ENCODE peak calls at places on chromosome 13, in five cellular contexts. One of them, this sample, is unnamed.

GRCh38 chr13:76889254-76889653 is 3.0 kb upstream of the KCTD12 start:
- DNase-seq in neural progenitor cell: no peak
- DNase-seq in type B pancreatic cell: no peak
- DNase-seq in ovary: no peak
- DNase-seq in amniotic stem cell: no peak
- DNase-seq in this sample: no peak

GRCh38 chr13:39870197-39870746 is 214.8 kb downstream of the COG6 start:
- DNase-seq in neural progenitor cell: no peak
- DNase-seq in type B pancreatic cell: no peak
- DNase-seq in ovary: no peak
- DNase-seq in amniotic stem cell: no peak
- DNase-seq in this sample: no peak

GRCh38 chr13:26280295-26280694 is 26.4 kb downstream of the CDK8 start:
- DNase-seq in neural progenitor cell: no peak
- DNase-seq in type B pancreatic cell: no peak
- DNase-seq in ovary: no peak
- DNase-seq in amniotic stem cell: no peak
- DNase-seq in this sample: no peak

GRCh38 chr13:31093145-31093885 is 68.4 kb downstream of the HSPH1 start:
- DNase-seq in neural progenitor cell: no peak
- DNase-seq in type B pancreatic cell: no peak
- DNase-seq in ovary: no peak
- DNase-seq in amniotic stem cell: no peak
- DNase-seq in this sample: no peak

GRCh38 chr13:51643114-51643881 is 59.0 kb downstream of the WDFY2 start:
- DNase-seq in neural progenitor cell: no peak
- DNase-seq in type B pancreatic cell: no peak
- DNase-seq in ovary: no peak
- DNase-seq in amniotic stem cell: peak
- DNase-seq in this sample: no peak

GRCh38 chr13:101773062-101773461 is 320.6 kb downstream of the ITGBL1 start:
- DNase-seq in neural progenitor cell: no peak
- DNase-seq in type B pancreatic cell: no peak
- DNase-seq in ovary: no peak
- DNase-seq in amniotic stem cell: no peak
- DNase-seq in this sample: no peak

GRCh38 chr13:40756042-40756441 is 14.9 kb downstream of the MRPS31 start:
- DNase-seq in neural progenitor cell: no peak
- DNase-seq in type B pancreatic cell: no peak
- DNase-seq in ovary: no peak
- DNase-seq in amniotic stem cell: no peak
- DNase-seq in this sample: no peak

GRCh38 chr13:73741742-73742141 is 392.5 kb downstream of the KLF12 start:
- DNase-seq in neural progenitor cell: no peak
- DNase-seq in type B pancreatic cell: no peak
- DNase-seq in ovary: no peak
- DNase-seq in amniotic stem cell: no peak
- DNase-seq in this sample: no peak

GRCh38 chr13:108154421-108154858 is 60.9 kb downstream of the LIG4 start:
- DNase-seq in neural progenitor cell: no peak
- DNase-seq in type B pancreatic cell: no peak
- DNase-seq in ovary: no peak
- DNase-seq in amniotic stem cell: no peak
- DNase-seq in this sample: no peak

GRCh38 chr13:37648604-37649003 is 50.0 kb upstream of the POSTN start:
- DNase-seq in neural progenitor cell: no peak
- DNase-seq in type B pancreatic cell: no peak
- DNase-seq in ovary: no peak
- DNase-seq in amniotic stem cell: no peak
- DNase-seq in this sample: no peak

GRCh38 chr13:98766120-98766519 is 13.6 kb upstream of the SLC15A1 start:
- DNase-seq in neural progenitor cell: no peak
- DNase-seq in type B pancreatic cell: no peak
- DNase-seq in ovary: no peak
- DNase-seq in amniotic stem cell: no peak
- DNase-seq in this sample: no peak

GRCh38 chr13:110913911-110914292 is 967 bp downstream of the ANKRD10 start:
- DNase-seq in neural progenitor cell: no peak
- DNase-seq in type B pancreatic cell: no peak
- DNase-seq in ovary: no peak
- DNase-seq in amniotic stem cell: no peak
- DNase-seq in this sample: no peak

GRCh38 chr13:100235311-100235901 is 146.5 kb downstream of the PCCA start:
- DNase-seq in neural progenitor cell: peak
- DNase-seq in type B pancreatic cell: no peak
- DNase-seq in ovary: no peak
- DNase-seq in amniotic stem cell: peak
- DNase-seq in this sample: no peak

GRCh38 chr13:36341718-36342117 is 4.5 kb downstream of the SPART start:
- DNase-seq in neural progenitor cell: no peak
- DNase-seq in type B pancreatic cell: no peak
- DNase-seq in ovary: no peak
- DNase-seq in amniotic stem cell: no peak
- DNase-seq in this sample: no peak

GRCh38 chr13:60214213-60215079 is 50.7 kb upstream of the DIAPH3 start:
- DNase-seq in neural progenitor cell: no peak
- DNase-seq in type B pancreatic cell: no peak
- DNase-seq in ovary: no peak
- DNase-seq in amniotic stem cell: no peak
- DNase-seq in this sample: no peak

GRCh38 chr13:112253631-112254030 is 122.5 kb upstream of the SPACA7 start:
- DNase-seq in neural progenitor cell: no peak
- DNase-seq in type B pancreatic cell: no peak
- DNase-seq in ovary: no peak
- DNase-seq in amniotic stem cell: no peak
- DNase-seq in this sample: peak

GRCh38 chr13:45849408-45849807 is 2.1 kb downstream of the SIAH3 start:
- DNase-seq in neural progenitor cell: no peak
- DNase-seq in type B pancreatic cell: no peak
- DNase-seq in ovary: no peak
- DNase-seq in amniotic stem cell: no peak
- DNase-seq in this sample: no peak

GRCh38 chr13:28318418-28318995 is 176.4 kb downstream of the FLT1 start:
- DNase-seq in neural progenitor cell: no peak
- DNase-seq in type B pancreatic cell: no peak
- DNase-seq in ovary: no peak
- DNase-seq in amniotic stem cell: no peak
- DNase-seq in this sample: no peak